ENCODE peak calls at places on chromosome 9, in ten cellular contexts. J is CD4-positive, alpha-beta memory T cell; N is PC-3; L is cardiac muscle cell; B is Ammon's horn; S is lower lobe of right lung; T is mucosa of gallbladder; U is fibroblast of mammary gland; W is adipocyte; A is MM.1S. I is an unnamed sample.

GRCh38 chr9:120877276-120878034 is 467 bp upstream of the PHF19 start:
- DNase-seq in J (peak), N (peak), L (peak), B (peak), S (peak), T (peak), U (peak), W (peak), A (peak), I (peak)

GRCh38 chr9:84669008-84669292 is 579 bp upstream of the NTRK2 start:
- DNase-seq in J (no peak), N (no peak), L (no peak), B (no peak), S (no peak), T (no peak), U (no peak), W (no peak), A (no peak), I (no peak)

GRCh38 chr9:38018964-38019602 is 49.9 kb downstream of the SHB start:
- DNase-seq in J (no peak), N (peak), L (peak), B (peak), S (peak), T (peak), U (peak), W (peak), A (no peak), I (no peak)

GRCh38 chr9:88803551-88804288 is 187.5 kb upstream of the S1PR3 start:
- DNase-seq in J (no peak), N (no peak), L (peak), B (no peak), S (no peak), T (no peak), U (no peak), W (peak), A (no peak), I (no peak)

GRCh38 chr9:93826209-93826608 is 128.9 kb downstream of the BARX1 start:
- DNase-seq in J (peak), N (no peak), L (no peak), B (no peak), S (peak), T (no peak), U (no peak), W (no peak), A (no peak), I (no peak)

GRCh38 chr9:81416476-81417298 is 272.7 kb downstream of the TLE1 start:
- DNase-seq in J (no peak), N (no peak), L (no peak), B (no peak), S (no peak), T (peak), U (no peak), W (peak), A (no peak), I (no peak)

GRCh38 chr9:129333961-129334743 is 156.1 kb upstream of the IER5L start:
- DNase-seq in J (no peak), N (peak), L (peak), B (peak), S (peak), T (peak), U (peak), W (peak), A (no peak), I (peak)

GRCh38 chr9:121138561-121138960 is 63.1 kb downstream of the RAB14 start:
- DNase-seq in J (no peak), N (no peak), L (no peak), B (no peak), S (no peak), T (no peak), U (no peak), W (no peak), A (no peak), I (no peak)

GRCh38 chr9:70802758-70803436 is 318.5 kb downstream of the TRPM3 start:
- DNase-seq in J (no peak), N (no peak), L (no peak), B (no peak), S (no peak), T (no peak), U (no peak), W (no peak), A (no peak), I (no peak)

GRCh38 chr9:137875846-137876245 is 1.7 kb upstream of the CACNA1B start:
- DNase-seq in J (no peak), N (no peak), L (no peak), B (no peak), S (peak), T (no peak), U (no peak), W (no peak), A (no peak), I (no peak)

GRCh38 chr9:113579270-113580040 is 115.9 kb downstream of the RGS3 start:
- DNase-seq in J (peak), N (no peak), L (no peak), B (peak), S (peak), T (no peak), U (no peak), W (peak), A (peak), I (peak)

I was measured in OCI-LY7.